ENCODE peak calls at places on chromosomes 6 and 20, in five cellular contexts. D is left ventricle myocardium inferior, A is neural progenitor cell, N is K562, Y is aorta. K is an unnamed sample. For H3K4me1 and H3K36me3, the result is how much of the 10 kb centered on the place peaks cover.

GRCh38 chr20:11769825-11770224 is 147.9 kb upstream of the BTBD3 start:
- DNase-seq in D (no peak), A (no peak), N (no peak), Y (no peak), K (no peak)

GRCh38 chr6:169887529-169888140 is 136.2 kb downstream of the ERMARD start:
- DNase-seq in D (no peak), A (no peak), N (no peak), Y (no peak), K (no peak)

GRCh38 chr20:11429168-11429567 is 488.5 kb upstream of the BTBD3 start:
- DNase-seq in D (no peak), A (no peak), N (no peak), Y (no peak), K (no peak)

GRCh38 chr20:56859751-56860366 is 230.8 kb downstream of the TFAP2C start:
- DNase-seq in D (no peak), A (peak), N (no peak), Y (no peak), K (no peak)

GRCh38 chr6:4041480-4041879 is 37.5 kb downstream of the FAM217A start:
- DNase-seq in D (no peak), A (no peak), N (no peak), Y (no peak), K (no peak)

GRCh38 chr6:1477432-1478090 is 88.2 kb downstream of the FOXF2 start:
- DNase-seq in D (no peak), A (no peak), N (no peak), Y (no peak), K (no peak)

GRCh38 chr6:119493980-119494379 is 144.4 kb upstream of the MAN1A1 start:
- DNase-seq in D (no peak), A (no peak), N (no peak), Y (no peak), K (no peak)

GRCh38 chr20:44026932-44027685 is 112.5 kb downstream of the TOX2 start:
- DNase-seq in D (no peak), A (no peak), N (no peak), Y (no peak), K (no peak)

GRCh38 chr6:126174697-126175096 is 165.2 kb upstream of the CENPW start:
- DNase-seq in D (no peak), A (no peak), N (no peak), Y (no peak), K (no peak)
- H3K4me1 ChIP-seq in D (under half), A (under half), N (under half), Y (under half), K (under half)

GRCh38 chr6:33689148-33689494 is 22.4 kb downstream of the UQCC2 start:
- DNase-seq in D (no peak), A (no peak), N (no peak), Y (peak), K (no peak)
- H3K36me3 ChIP-seq in D (half or more), A (under half), N (half or more), Y (under half), K (under half)

DNA sequence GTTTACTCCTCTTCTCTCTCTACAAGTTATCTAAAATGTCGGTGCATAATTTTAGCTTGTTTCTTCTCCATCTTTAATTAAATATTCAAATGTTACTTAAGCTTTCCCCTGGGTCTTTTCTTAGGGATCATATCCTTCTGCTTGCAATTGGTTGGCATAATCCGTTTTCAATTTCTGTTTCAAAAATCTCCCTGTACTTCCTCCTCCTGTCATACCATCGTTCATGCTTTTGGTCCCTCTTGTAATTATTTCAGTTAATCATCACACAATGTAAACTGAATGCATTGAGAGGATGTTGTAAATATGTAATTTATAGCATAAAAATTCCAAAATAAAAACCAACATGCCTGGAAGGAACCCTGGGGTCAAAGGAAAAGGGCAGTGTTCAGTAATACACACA is 189.2 kb upstream of the RAB32 start:
- DNase-seq in D (no peak), A (no peak), N (no peak), Y (no peak), K (no peak)
- H3K4me1 ChIP-seq in D (under half), A (under half), N (under half), Y (under half), K (under half)

DNA sequence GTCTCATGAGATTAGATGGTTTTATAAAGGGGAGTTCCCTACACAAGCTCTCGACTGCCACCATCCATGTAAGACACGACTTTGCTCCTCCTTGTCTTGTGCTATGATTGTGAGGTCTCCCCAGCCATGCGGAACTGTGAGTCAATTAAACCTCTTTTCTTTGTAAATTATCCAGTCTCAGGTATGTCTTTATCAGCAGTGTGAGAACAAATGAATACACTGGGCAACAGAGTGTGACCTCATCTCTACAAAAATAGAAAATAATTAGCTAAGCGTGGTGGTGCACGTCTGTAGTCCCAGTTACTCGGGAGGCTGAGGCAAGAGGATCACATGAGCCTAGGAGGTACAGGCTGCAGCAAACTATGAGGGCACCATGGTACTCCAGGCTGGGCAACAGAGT is 51.3 kb downstream of the MDN1 start:
- DNase-seq in D (no peak), A (no peak), N (no peak), Y (no peak), K (no peak)
- H3K36me3 ChIP-seq in D (half or more), A (under half), N (half or more), Y (under half), K (under half)

K was measured in mucosa of descending colon.